ENCODE peak calls at places on chromosomes 11 and 22, in four cellular contexts. N, M, Z and D are unnamed samples.
A peak's percentile ranks its signal among the peaks of the same experiment; 100 is the strongest.

GRCh38 chr11:86934263-86934932 is 20.8 kb downstream of the FZD4 start:
- DNase-seq in Z (no peak), M (no peak), N (no peak), D (no peak)

GRCh38 chr11:118194835-118195627 is 18.6 kb upstream of the SCN2B start:
- DNase-seq in M (peak; percentile 94), Z (peak; percentile 64), N (peak; percentile 5), D (peak; percentile 86)

GRCh38 chr22:23077627-23078461 is 7.5 kb downstream of the GNAZ start:
- DNase-seq in Z (no peak), M (peak; percentile 66), N (no peak), D (no peak)

GRCh38 chr22:37741312-37741795 is 44.5 kb downstream of the TRIOBP start:
- DNase-seq in N (no peak), M (peak; percentile 76), Z (peak; percentile 98), D (peak; percentile 60)

GRCh38 chr11:5210376-5210885 is 9.9 kb upstream of the OR51V1 start:
- DNase-seq in M (no peak), N (no peak), Z (no peak), D (no peak)

GRCh38 chr11:119417726-119418540 is 5.0 kb downstream of the THY1 start:
- DNase-seq in N (peak; percentile 48), Z (peak; percentile 96), M (no peak), D (peak; percentile 78)

GRCh38 chr22:47369020-47369419 is 606.6 kb downstream of the TBC1D22A start:
- DNase-seq in Z (no peak), M (peak; percentile 10), N (no peak), D (no peak)

GRCh38 chr11:69860796-69861445 is 41.7 kb upstream of the FGF3 start:
- DNase-seq in M (no peak), N (no peak), Z (no peak), D (no peak)

GRCh38 chr22:49018601-49019000 is 809.1 kb downstream of the BRD1 start:
- DNase-seq in Z (no peak), M (no peak), N (no peak), D (no peak)

GRCh38 chr11:2517016-2517385 is 72.2 kb downstream of the KCNQ1 start:
- DNase-seq in Z (no peak), M (no peak), N (no peak), D (no peak)

GRCh38 chr11:3186166-3186953 is 21.2 kb upstream of the OSBPL5 start:
- DNase-seq in Z (no peak), N (no peak), M (no peak), D (no peak)

GRCh38 chr22:48739348-48740085 is 1088.2 kb downstream of the BRD1 start:
- DNase-seq in M (no peak), Z (no peak), N (no peak), D (no peak)

GRCh38 chr11:47607380-47607779 is 13.2 kb upstream of the C1QTNF4 start:
- DNase-seq in M (no peak), Z (peak; percentile 96), N (no peak), D (no peak)

GRCh38 chr22:43166132-43166930 is 15.0 kb downstream of the TSPO start:
- DNase-seq in M (no peak), Z (no peak), N (no peak), D (no peak)
- TF ChIP-seq CTCF in M (no peak), Z (no peak), N (no peak), D (no peak)

GRCh38 chr22:21681566-21682370 is 16.0 kb downstream of the PPIL2 start:
- DNase-seq in N (no peak), M (no peak), Z (no peak), D (no peak)
- H3K27ac ChIP-seq in N (no peak overlapping the region), M (no peak overlapping the region), Z (no peak overlapping the region), D (peak overlapping the region; percentile 21)

GRCh38 chr11:35376613-35377012 is 42.7 kb downstream of the SLC1A2 start:
- DNase-seq in Z (peak; percentile 74), N (no peak), M (no peak), D (no peak)

GRCh38 chr11:35372565-35373283 is 46.6 kb downstream of the SLC1A2 start:
- DNase-seq in N (no peak), Z (no peak), M (no peak), D (no peak)

GRCh38 chr11:35375332-35376125 is 43.8 kb downstream of the SLC1A2 start:
- DNase-seq in Z (no peak), M (no peak), N (no peak), D (no peak)

GRCh38 chr11:35377262-35377661 is 42.1 kb downstream of the SLC1A2 start:
- DNase-seq in Z (no peak), N (no peak), M (no peak), D (no peak)

DNA sequence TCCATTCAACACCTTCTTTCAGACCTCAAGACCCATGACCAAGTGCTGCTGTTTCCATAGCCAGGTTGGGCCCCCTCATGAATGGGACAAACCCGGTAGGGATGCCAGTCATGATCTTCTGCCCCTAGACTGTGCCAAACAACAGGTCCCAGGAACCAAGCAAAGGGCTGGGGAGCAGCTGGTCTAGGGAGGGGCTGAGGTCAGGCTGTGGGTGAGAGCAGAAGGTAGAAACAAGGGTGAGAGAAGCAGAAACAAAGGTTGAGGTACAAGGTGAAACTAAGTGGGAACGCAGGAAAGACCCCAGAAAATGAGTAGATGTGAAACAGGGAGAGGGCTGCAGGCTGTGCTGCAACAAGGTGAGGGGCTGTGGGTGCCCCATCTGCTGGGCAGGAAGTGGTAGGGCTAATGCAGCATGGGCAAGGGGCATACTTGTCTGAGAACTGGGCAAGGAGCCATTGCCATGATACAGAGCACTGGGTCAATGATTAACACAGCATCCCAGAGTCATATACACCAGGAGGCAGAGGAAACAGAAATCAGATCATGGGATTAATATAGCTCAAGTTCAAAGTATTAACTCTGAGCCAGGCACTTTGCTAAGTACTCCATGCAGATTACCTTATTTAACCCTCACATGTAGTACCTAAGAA is 45.9 kb downstream of the SLC1A2 start:
- DNase-seq in Z (peak; percentile 27), M (peak; percentile 71), N (no peak), D (no peak)
- TF ChIP-seq CTCF in Z (no peak), M (no peak), N (no peak), D (no peak)

GRCh38 chr11:412641-413119 is 2.1 kb downstream of the SIGIRR start:
- DNase-seq in N (no peak), Z (no peak), M (no peak), D (no peak)
- H3K27ac ChIP-seq in N (no peak overlapping the region), Z (no peak overlapping the region), M (no peak overlapping the region), D (peak overlapping the region; percentile 60)

GRCh38 chr22:41951898-41952474 is at the start of gene SMIM45:
- DNase-seq in Z (no peak), N (no peak), M (no peak), D (no peak)
- TF ChIP-seq CTCF in Z (no peak), N (no peak), M (no peak), D (no peak)

GRCh38 chr11:13010737-13011342 is 1.7 kb downstream of the RASSF10 start:
- DNase-seq in Z (no peak), N (no peak), M (peak; percentile 48), D (no peak)
- H3K27ac ChIP-seq in Z (no peak overlapping the region), N (no peak overlapping the region), M (peak overlapping the region; percentile 83), D (no peak overlapping the region)

GRCh38 chr22:31628969-31629723 is 32.9 kb downstream of the PISD start:
- DNase-seq in N (no peak), Z (no peak), M (no peak), D (no peak)

GRCh38 chr22:31630331-31631329 is 31.4 kb downstream of the PISD start:
- DNase-seq in N (peak; percentile 95), M (peak; percentile 79), Z (peak; percentile 74), D (peak; percentile 71)

GRCh38 chr22:31628362-31628761 is 33.7 kb downstream of the PISD start:
- DNase-seq in M (no peak), N (no peak), Z (no peak), D (no peak)

GRCh38 chr22:31631381-31631780 is 30.6 kb downstream of the PISD start:
- DNase-seq in M (no peak), N (no peak), Z (no peak), D (no peak)

GRCh38 chr22:31629741-31630184 is 32.3 kb downstream of the PISD start:
- DNase-seq in M (no peak), N (no peak), Z (no peak), D (no peak)
- TF ChIP-seq CTCF in M (no peak), N (no peak), Z (no peak), D (no peak)

GRCh38 chr11:7911011-7911410 is 20.1 kb downstream of the OR10A6 start:
- DNase-seq in Z (no peak), N (no peak), M (no peak), D (no peak)

GRCh38 chr11:7909585-7910325 is 21.3 kb downstream of the OR10A6 start:
- DNase-seq in Z (no peak), M (no peak), N (no peak), D (no peak)

GRCh38 chr11:7906481-7906880 is 24.6 kb downstream of the OR10A6 start:
- DNase-seq in N (no peak), Z (no peak), M (no peak), D (no peak)

GRCh38 chr11:7907121-7907520 is 23.9 kb downstream of the OR10A6 start:
- DNase-seq in M (no peak), N (no peak), Z (no peak), D (no peak)

GRCh38 chr11:7910389-7910788 is 20.7 kb downstream of the OR10A6 start:
- DNase-seq in Z (no peak), M (no peak), N (no peak), D (no peak)
- H3K27ac ChIP-seq in Z (no peak overlapping the region), M (no peak overlapping the region), N (peak overlapping the region; percentile 97), D (no peak overlapping the region)